ENCODE peak calls at places on chromosome 18, in ten cellular contexts. One of them, this sample, is unnamed.
A peak's percentile ranks its signal among the peaks of the same experiment; 100 is the strongest.

GRCh38 chr18:79949571-79950439 is 1.6 kb downstream of the SLC66A2 start:
- DNase-seq in AG10803: no peak
- DNase-seq in SK-N-SH: no peak
- DNase-seq in OCI-LY7: peak; percentile 76
- DNase-seq in IMR-90: no peak
- DNase-seq in Panc1: no peak
- DNase-seq in suprapubic skin: peak; percentile 83
- DNase-seq in fibroblast of mammary gland: no peak
- DNase-seq in body of pancreas: no peak
- DNase-seq in cardiac fibroblast: peak; percentile 32
- DNase-seq in this sample: no peak

GRCh38 chr18:36693931-36694661 is 134.7 kb downstream of the TPGS2 start:
- DNase-seq in AG10803: peak; percentile 54
- DNase-seq in SK-N-SH: no peak
- DNase-seq in OCI-LY7: no peak
- DNase-seq in IMR-90: peak; percentile 78
- DNase-seq in Panc1: no peak
- DNase-seq in suprapubic skin: no peak
- DNase-seq in fibroblast of mammary gland: peak; percentile 64
- DNase-seq in body of pancreas: no peak
- DNase-seq in cardiac fibroblast: no peak
- DNase-seq in this sample: no peak

GRCh38 chr18:36378194-36378593 is 80.7 kb downstream of the FHOD3 start:
- DNase-seq in AG10803: peak; percentile 34
- DNase-seq in SK-N-SH: peak; percentile 69
- DNase-seq in OCI-LY7: no peak
- DNase-seq in IMR-90: no peak
- DNase-seq in Panc1: no peak
- DNase-seq in suprapubic skin: no peak
- DNase-seq in fibroblast of mammary gland: no peak
- DNase-seq in body of pancreas: no peak
- DNase-seq in cardiac fibroblast: no peak
- DNase-seq in this sample: no peak

GRCh38 chr18:45730832-45731545 is 7.0 kb downstream of the SLC14A1 start:
- DNase-seq in AG10803: peak; percentile 49
- DNase-seq in SK-N-SH: no peak
- DNase-seq in OCI-LY7: no peak
- DNase-seq in IMR-90: peak; percentile 86
- DNase-seq in Panc1: peak; percentile 69
- DNase-seq in suprapubic skin: no peak
- DNase-seq in fibroblast of mammary gland: peak; percentile 92
- DNase-seq in body of pancreas: no peak
- DNase-seq in cardiac fibroblast: no peak
- DNase-seq in this sample: peak; percentile 11

GRCh38 chr18:48545690-48546365 is 7.0 kb downstream of the CTIF start:
- DNase-seq in AG10803: peak; percentile 88
- DNase-seq in SK-N-SH: peak; percentile 59
- DNase-seq in OCI-LY7: no peak
- DNase-seq in IMR-90: peak; percentile 90
- DNase-seq in Panc1: no peak
- DNase-seq in suprapubic skin: peak; percentile 78
- DNase-seq in fibroblast of mammary gland: peak; percentile 56
- DNase-seq in body of pancreas: peak; percentile 27
- DNase-seq in cardiac fibroblast: peak; percentile 81
- DNase-seq in this sample: peak; percentile 89

GRCh38 chr18:4204151-4204720 is 250.9 kb downstream of the DLGAP1 start:
- DNase-seq in AG10803: no peak
- DNase-seq in SK-N-SH: no peak
- DNase-seq in OCI-LY7: no peak
- DNase-seq in IMR-90: no peak
- DNase-seq in Panc1: no peak
- DNase-seq in suprapubic skin: no peak
- DNase-seq in fibroblast of mammary gland: no peak
- DNase-seq in body of pancreas: no peak
- DNase-seq in cardiac fibroblast: no peak
- DNase-seq in this sample: no peak

GRCh38 chr18:58761970-58762780 is 90.9 kb downstream of the MALT1 start:
- DNase-seq in AG10803: no peak
- DNase-seq in SK-N-SH: no peak
- DNase-seq in OCI-LY7: no peak
- DNase-seq in IMR-90: no peak
- DNase-seq in Panc1: no peak
- DNase-seq in suprapubic skin: no peak
- DNase-seq in fibroblast of mammary gland: no peak
- DNase-seq in body of pancreas: no peak
- DNase-seq in cardiac fibroblast: no peak
- DNase-seq in this sample: no peak

GRCh38 chr18:58653814-58654509 is 17.3 kb upstream of the MALT1 start:
- DNase-seq in AG10803: peak; percentile 28
- DNase-seq in SK-N-SH: no peak
- DNase-seq in OCI-LY7: no peak
- DNase-seq in IMR-90: no peak
- DNase-seq in Panc1: no peak
- DNase-seq in suprapubic skin: no peak
- DNase-seq in fibroblast of mammary gland: no peak
- DNase-seq in body of pancreas: no peak
- DNase-seq in cardiac fibroblast: no peak
- DNase-seq in this sample: no peak

GRCh38 chr18:24009651-24010333 is 4.8 kb upstream of the TTC39C start:
- DNase-seq in AG10803: no peak
- DNase-seq in SK-N-SH: no peak
- DNase-seq in OCI-LY7: peak; percentile 91
- DNase-seq in IMR-90: no peak
- DNase-seq in Panc1: no peak
- DNase-seq in suprapubic skin: no peak
- DNase-seq in fibroblast of mammary gland: no peak
- DNase-seq in body of pancreas: no peak
- DNase-seq in cardiac fibroblast: no peak
- DNase-seq in this sample: no peak

DNA sequence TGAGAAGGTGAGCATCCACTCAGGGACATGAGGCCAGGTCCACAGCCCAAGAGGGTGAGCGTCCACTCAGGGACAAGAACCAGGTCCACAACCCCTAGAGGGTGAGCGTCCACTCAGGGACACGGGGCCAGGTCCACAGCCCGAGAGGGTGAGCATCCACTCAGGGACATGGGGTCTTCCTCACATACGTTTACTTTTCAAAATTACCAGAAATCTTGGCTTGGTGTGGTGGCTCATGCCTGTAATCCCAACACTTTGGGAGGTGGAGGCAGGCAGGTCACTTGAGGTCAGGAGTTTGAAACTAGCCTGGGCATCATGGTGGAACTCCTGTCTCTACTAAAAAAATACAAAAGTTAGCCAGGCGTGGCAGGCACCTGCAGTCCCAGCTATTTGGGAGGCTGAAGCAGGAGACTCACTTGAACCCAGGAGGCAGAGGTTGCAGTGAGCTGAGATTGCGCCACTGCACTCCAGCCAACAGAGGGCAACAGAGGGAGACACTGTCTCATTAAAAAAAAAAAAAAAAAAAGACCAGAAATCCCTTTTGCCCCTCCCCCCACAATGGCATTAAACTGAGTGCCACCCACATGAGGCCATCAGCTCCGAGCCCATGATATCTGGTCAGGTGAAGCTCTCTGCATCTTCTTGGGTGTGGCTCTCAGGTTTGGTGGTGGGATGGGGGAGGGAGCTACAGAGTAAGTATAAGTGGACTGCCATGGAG is 9.0 kb upstream of the MBP start:
- DNase-seq in AG10803: no peak
- DNase-seq in SK-N-SH: no peak
- DNase-seq in OCI-LY7: peak; percentile 10
- DNase-seq in IMR-90: no peak
- DNase-seq in Panc1: no peak
- DNase-seq in suprapubic skin: no peak
- DNase-seq in fibroblast of mammary gland: no peak
- DNase-seq in body of pancreas: no peak
- DNase-seq in cardiac fibroblast: no peak
- DNase-seq in this sample: no peak
- TF ChIP-seq CTCF in AG10803: no peak
- TF ChIP-seq CTCF in SK-N-SH: no peak
- TF ChIP-seq CTCF in OCI-LY7: peak; percentile 33
- TF ChIP-seq CTCF in IMR-90: peak; percentile 1
- TF ChIP-seq CTCF in Panc1: no peak
- TF ChIP-seq CTCF in suprapubic skin: no peak
- TF ChIP-seq CTCF in fibroblast of mammary gland: peak; percentile 13
- TF ChIP-seq CTCF in body of pancreas: no peak
- TF ChIP-seq CTCF in cardiac fibroblast: peak; percentile 31
- TF ChIP-seq CTCF in this sample: no peak

DNA sequence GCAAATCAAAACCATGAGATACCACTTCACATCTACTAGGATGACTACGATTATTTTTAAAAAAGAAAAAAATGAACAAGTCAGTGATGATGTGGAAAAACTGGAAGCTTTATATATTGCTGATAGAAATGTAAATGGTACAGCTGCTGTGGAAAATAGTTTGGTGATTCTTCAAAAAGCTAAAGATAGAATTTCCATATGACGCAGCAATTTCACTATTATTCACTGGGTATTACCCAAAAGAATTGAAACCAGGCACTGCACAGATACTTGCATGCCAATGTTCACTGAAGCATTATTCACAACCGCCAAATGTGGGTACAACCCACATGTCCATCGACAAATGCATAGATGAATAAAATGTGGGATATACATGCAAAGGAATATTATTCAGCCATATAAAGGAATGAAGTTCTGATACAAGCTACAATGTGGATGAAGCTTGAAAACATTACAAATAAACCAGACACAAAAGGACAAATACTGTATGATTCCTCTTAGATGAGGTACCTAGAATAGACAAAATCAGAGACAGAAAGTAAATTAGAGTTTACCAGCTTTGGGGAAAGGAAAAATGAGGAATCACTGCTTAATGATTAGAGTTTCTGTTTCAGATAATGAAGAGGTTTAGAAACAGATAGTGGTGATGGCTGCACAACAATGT is 11.1 kb downstream of the RTTN start:
- DNase-seq in AG10803: no peak
- DNase-seq in SK-N-SH: no peak
- DNase-seq in OCI-LY7: no peak
- DNase-seq in IMR-90: no peak
- DNase-seq in Panc1: no peak
- DNase-seq in suprapubic skin: no peak
- DNase-seq in fibroblast of mammary gland: no peak
- DNase-seq in body of pancreas: no peak
- DNase-seq in cardiac fibroblast: no peak
- DNase-seq in this sample: no peak
- H3K4me3 ChIP-seq in AG10803: no peak overlapping the region
- H3K4me3 ChIP-seq in SK-N-SH: no peak overlapping the region
- H3K4me3 ChIP-seq in OCI-LY7: no peak overlapping the region
- H3K4me3 ChIP-seq in IMR-90: no peak overlapping the region
- H3K4me3 ChIP-seq in Panc1: no peak overlapping the region
- H3K4me3 ChIP-seq in suprapubic skin: no peak overlapping the region
- H3K4me3 ChIP-seq in fibroblast of mammary gland: no peak overlapping the region
- H3K4me3 ChIP-seq in body of pancreas: no peak overlapping the region
- H3K4me3 ChIP-seq in cardiac fibroblast: no peak overlapping the region
- H3K4me3 ChIP-seq in this sample: no peak overlapping the region

GRCh38 chr18:49630246-49630699 is 68.4 kb downstream of the LIPG start:
- DNase-seq in AG10803: no peak
- DNase-seq in SK-N-SH: no peak
- DNase-seq in OCI-LY7: no peak
- DNase-seq in IMR-90: no peak
- DNase-seq in Panc1: no peak
- DNase-seq in suprapubic skin: no peak
- DNase-seq in fibroblast of mammary gland: peak; percentile 21
- DNase-seq in body of pancreas: peak; percentile 26
- DNase-seq in cardiac fibroblast: peak; percentile 68
- DNase-seq in this sample: peak; percentile 67

GRCh38 chr18:49631146-49631866 is 69.4 kb downstream of the LIPG start:
- DNase-seq in AG10803: no peak
- DNase-seq in SK-N-SH: no peak
- DNase-seq in OCI-LY7: no peak
- DNase-seq in IMR-90: no peak
- DNase-seq in Panc1: no peak
- DNase-seq in suprapubic skin: no peak
- DNase-seq in fibroblast of mammary gland: no peak
- DNase-seq in body of pancreas: no peak
- DNase-seq in cardiac fibroblast: no peak
- DNase-seq in this sample: no peak

GRCh38 chr18:49626842-49627360 is 65.0 kb downstream of the LIPG start:
- DNase-seq in AG10803: no peak
- DNase-seq in SK-N-SH: no peak
- DNase-seq in OCI-LY7: no peak
- DNase-seq in IMR-90: no peak
- DNase-seq in Panc1: no peak
- DNase-seq in suprapubic skin: no peak
- DNase-seq in fibroblast of mammary gland: no peak
- DNase-seq in body of pancreas: no peak
- DNase-seq in cardiac fibroblast: no peak
- DNase-seq in this sample: no peak

GRCh38 chr18:49628119-49628518 is 66.3 kb downstream of the LIPG start:
- DNase-seq in AG10803: no peak
- DNase-seq in SK-N-SH: no peak
- DNase-seq in OCI-LY7: no peak
- DNase-seq in IMR-90: no peak
- DNase-seq in Panc1: no peak
- DNase-seq in suprapubic skin: no peak
- DNase-seq in fibroblast of mammary gland: no peak
- DNase-seq in body of pancreas: no peak
- DNase-seq in cardiac fibroblast: no peak
- DNase-seq in this sample: peak; percentile 78

GRCh38 chr18:49628993-49629795 is 67.3 kb downstream of the LIPG start:
- DNase-seq in AG10803: no peak
- DNase-seq in SK-N-SH: no peak
- DNase-seq in OCI-LY7: no peak
- DNase-seq in IMR-90: no peak
- DNase-seq in Panc1: no peak
- DNase-seq in suprapubic skin: no peak
- DNase-seq in fibroblast of mammary gland: no peak
- DNase-seq in body of pancreas: peak; percentile 74
- DNase-seq in cardiac fibroblast: no peak
- DNase-seq in this sample: no peak
- TF ChIP-seq CTCF in AG10803: peak; percentile 10
- TF ChIP-seq CTCF in SK-N-SH: peak; percentile 24
- TF ChIP-seq CTCF in OCI-LY7: no peak
- TF ChIP-seq CTCF in IMR-90: peak; percentile 11
- TF ChIP-seq CTCF in Panc1: peak; percentile 23
- TF ChIP-seq CTCF in suprapubic skin: no peak
- TF ChIP-seq CTCF in fibroblast of mammary gland: peak; percentile 28
- TF ChIP-seq CTCF in body of pancreas: peak; percentile 43
- TF ChIP-seq CTCF in cardiac fibroblast: peak; percentile 6
- TF ChIP-seq CTCF in this sample: peak; percentile 22

DNA sequence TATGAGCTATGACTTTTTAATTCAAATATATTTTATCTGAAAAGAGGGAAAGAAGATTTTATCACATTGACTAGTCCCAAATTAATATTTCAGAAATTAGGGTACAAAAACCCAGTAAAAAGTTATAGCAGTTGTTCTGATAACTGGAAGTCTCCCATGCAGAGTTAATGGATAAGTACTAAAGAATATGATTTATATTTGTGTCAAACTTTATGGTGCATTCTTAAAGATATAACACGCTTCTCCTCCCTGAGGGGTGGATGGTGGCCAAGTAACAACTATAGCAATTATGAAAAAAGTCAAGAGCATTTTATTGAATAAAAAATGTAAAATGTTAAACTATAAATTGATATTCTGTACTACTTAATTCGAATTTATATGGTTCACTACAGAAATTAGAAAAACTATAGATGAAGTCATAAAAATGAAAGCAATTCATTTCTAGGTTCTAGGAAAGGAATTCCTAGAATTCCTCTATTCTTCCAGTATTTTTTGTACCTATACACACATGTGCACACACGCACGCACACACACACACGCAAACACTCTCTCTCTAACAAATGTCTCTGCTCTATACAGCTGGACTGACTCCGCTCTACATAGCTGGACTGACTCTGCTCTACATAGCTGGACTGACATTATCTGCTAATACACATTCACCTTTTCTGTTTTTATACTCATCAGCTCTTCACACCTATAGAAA is 111.3 kb downstream of the PRELID3A start:
- DNase-seq in AG10803: no peak
- DNase-seq in SK-N-SH: no peak
- DNase-seq in OCI-LY7: no peak
- DNase-seq in IMR-90: peak; percentile 13
- DNase-seq in Panc1: no peak
- DNase-seq in suprapubic skin: no peak
- DNase-seq in fibroblast of mammary gland: no peak
- DNase-seq in body of pancreas: no peak
- DNase-seq in cardiac fibroblast: no peak
- DNase-seq in this sample: no peak
- H3K4me3 ChIP-seq in AG10803: no peak overlapping the region
- H3K4me3 ChIP-seq in SK-N-SH: no peak overlapping the region
- H3K4me3 ChIP-seq in OCI-LY7: no peak overlapping the region
- H3K4me3 ChIP-seq in IMR-90: no peak overlapping the region
- H3K4me3 ChIP-seq in Panc1: no peak overlapping the region
- H3K4me3 ChIP-seq in suprapubic skin: no peak overlapping the region
- H3K4me3 ChIP-seq in fibroblast of mammary gland: no peak overlapping the region
- H3K4me3 ChIP-seq in body of pancreas: no peak overlapping the region
- H3K4me3 ChIP-seq in cardiac fibroblast: no peak overlapping the region
- H3K4me3 ChIP-seq in this sample: no peak overlapping the region

This sample was measured in epithelial cell of esophagus.